ENCODE peak calls at places on chromosomes 16 and 17, in seven cellular contexts. E, T, K, U, A, W and I are unnamed samples.

GRCh38 chr16:1772362-1772907 is at the start of gene EME2:
- DNase-seq in E (no peak), T (no peak), K (no peak), U (no peak), A (no peak), W (no peak), I (no peak)

GRCh38 chr17:19753049-19753444 is 4.9 kb upstream of the ALDH3A1 start:
- DNase-seq in E (no peak), T (peak), K (no peak), U (no peak), A (peak), W (peak), I (no peak)

GRCh38 chr16:77873066-77873465 is 84.7 kb downstream of the VAT1L start:
- DNase-seq in E (no peak), T (no peak), K (no peak), U (no peak), A (no peak), W (no peak), I (no peak)

GRCh38 chr17:28055546-28056275 is 13.2 kb downstream of the NLK start:
- DNase-seq in E (no peak), T (no peak), K (no peak), U (no peak), A (no peak), W (no peak), I (no peak)

GRCh38 chr17:8799001-8799850 is at the start of gene MFSD6L:
- DNase-seq in E (no peak), T (no peak), K (peak), U (peak), A (peak), W (peak), I (peak)

GRCh38 chr17:65243838-65244237 is 106.7 kb downstream of the RGS9 start:
- DNase-seq in E (no peak), T (peak), K (no peak), U (no peak), A (no peak), W (no peak), I (no peak)

GRCh38 chr17:19386276-19386863 is 620 bp downstream of the MFAP4 start:
- DNase-seq in E (no peak), T (no peak), K (no peak), U (no peak), A (peak), W (peak), I (no peak)

GRCh38 chr16:56423584-56424403 is 1.6 kb downstream of the AMFR start:
- DNase-seq in E (no peak), T (peak), K (no peak), U (no peak), A (no peak), W (no peak), I (no peak)

GRCh38 chr17:27244481-27245223 is 49.3 kb upstream of the WSB1 start:
- DNase-seq in E (no peak), T (peak), K (peak), U (no peak), A (peak), W (no peak), I (no peak)

GRCh38 chr16:86604436-86605220 is 26.3 kb downstream of the FOXL1 start:
- DNase-seq in E (no peak), T (no peak), K (no peak), U (no peak), A (no peak), W (no peak), I (no peak)

GRCh38 chr17:41419712-41420111 is 4.7 kb downstream of the KRT37 start:
- DNase-seq in E (no peak), T (no peak), K (no peak), U (no peak), A (no peak), W (no peak), I (no peak)

GRCh38 chr16:11684231-11685025 is 16.2 kb downstream of the SNN start:
- DNase-seq in E (no peak), T (no peak), K (no peak), U (no peak), A (no peak), W (no peak), I (no peak)

GRCh38 chr17:43734376-43734775 is 24.2 kb downstream of the SOST start:
- DNase-seq in E (no peak), T (no peak), K (no peak), U (no peak), A (no peak), W (no peak), I (no peak)

GRCh38 chr17:59846391-59847165 is 46.2 kb downstream of the TUBD1 start:
- DNase-seq in E (no peak), T (peak), K (no peak), U (no peak), A (peak), W (peak), I (no peak)

GRCh38 chr17:50222922-50223321 is 21.5 kb upstream of the COL1A1 start:
- DNase-seq in E (no peak), T (no peak), K (no peak), U (no peak), A (no peak), W (no peak), I (no peak)

GRCh38 chr17:29180788-29181160 is 576 bp upstream of the MYO18A start:
- DNase-seq in E (no peak), T (no peak), K (no peak), U (no peak), A (no peak), W (no peak), I (no peak)

GRCh38 chr17:21005803-21006202 is 37.0 kb downstream of the USP22 start:
- DNase-seq in E (no peak), T (no peak), K (no peak), U (no peak), A (no peak), W (no peak), I (no peak)

GRCh38 chr16:9094008-9094846 is 2.8 kb downstream of the HAPSTR1 start:
- DNase-seq in E (no peak), T (no peak), K (no peak), U (no peak), A (no peak), W (no peak), I (no peak)

GRCh38 chr17:55722742-55723487 is at the start of gene TMEM100:
- DNase-seq in E (no peak), T (peak), K (no peak), U (no peak), A (peak), W (no peak), I (no peak)

GRCh38 chr17:3627768-3628167 is 8.3 kb downstream of the SHPK start:
- DNase-seq in E (no peak), T (no peak), K (no peak), U (no peak), A (no peak), W (no peak), I (no peak)

GRCh38 chr17:55806745-55807466 is 56.1 kb downstream of the PCTP start:
- DNase-seq in E (no peak), T (no peak), K (no peak), U (no peak), A (no peak), W (no peak), I (no peak)

GRCh38 chr17:17018021-17018441 is 24.2 kb upstream of the MPRIP start:
- DNase-seq in E (no peak), T (no peak), K (no peak), U (no peak), A (no peak), W (no peak), I (no peak)

GRCh38 chr16:73019456-73020362 is 28.2 kb downstream of the ZFHX3 start:
- DNase-seq in E (no peak), T (peak), K (no peak), U (peak), A (peak), W (no peak), I (no peak)

GRCh38 chr16:71424626-71425025 is 17.2 kb downstream of the TLE7 start:
- DNase-seq in E (no peak), T (no peak), K (no peak), U (no peak), A (no peak), W (no peak), I (no peak)

GRCh38 chr17:56149266-56150036 is 3.8 kb upstream of the ANKFN1 start:
- DNase-seq in E (no peak), T (no peak), K (no peak), U (no peak), A (no peak), W (no peak), I (no peak)

GRCh38 chr16:57994778-57995177 is 5.7 kb downstream of the ZNF319 start:
- DNase-seq in E (peak), T (no peak), K (peak), U (peak), A (no peak), W (peak), I (no peak)
- TF ChIP-seq CTCF in E (peak), T (peak), K (no peak), U (peak), A (peak), W (no peak), I (no peak)

GRCh38 chr16:62038646-62039045 is 2.4 kb upstream of the CDH8 start:
- DNase-seq in E (no peak), T (no peak), K (no peak), U (no peak), A (no peak), W (no peak), I (no peak)

GRCh38 chr16:62036807-62037135 is 533 bp upstream of the CDH8 start:
- DNase-seq in E (no peak), T (no peak), K (peak), U (peak), A (no peak), W (no peak), I (no peak)

GRCh38 chr16:62038225-62038624 is 2.0 kb upstream of the CDH8 start:
- DNase-seq in E (no peak), T (no peak), K (no peak), U (no peak), A (no peak), W (no peak), I (no peak)

GRCh38 chr16:62036101-62036806 is at the start of gene CDH8:
- DNase-seq in E (no peak), T (no peak), K (peak), U (peak), A (no peak), W (no peak), I (peak)

GRCh38 chr16:62041401-62041800 is 5.2 kb upstream of the CDH8 start:
- DNase-seq in E (no peak), T (no peak), K (peak), U (peak), A (no peak), W (no peak), I (no peak)
- TF ChIP-seq CTCF in E (peak), T (no peak), K (peak), U (peak), A (no peak), W (no peak), I (no peak)

GRCh38 chr17:7444682-7445010 is 215 bp upstream of the CHRNB1 start:
- DNase-seq in E (no peak), T (no peak), K (no peak), U (no peak), A (no peak), W (no peak), I (no peak)

GRCh38 chr17:7446669-7447068 is 1.8 kb downstream of the CHRNB1 start:
- DNase-seq in E (no peak), T (no peak), K (peak), U (no peak), A (no peak), W (no peak), I (no peak)

GRCh38 chr17:7442142-7442541 is 2.7 kb upstream of the CHRNB1 start:
- DNase-seq in E (no peak), T (no peak), K (no peak), U (no peak), A (no peak), W (no peak), I (no peak)

GRCh38 chr17:7443499-7444485 is 1.1 kb upstream of the CHRNB1 start:
- DNase-seq in E (no peak), T (peak), K (no peak), U (no peak), A (no peak), W (no peak), I (no peak)

GRCh38 chr17:7445011-7445927 is at the start of gene CHRNB1:
- DNase-seq in E (no peak), T (peak), K (peak), U (peak), A (peak), W (peak), I (no peak)
- TF ChIP-seq CTCF in E (no peak), T (no peak), K (no peak), U (no peak), A (peak), W (no peak), I (no peak)

GRCh38 chr17:81582769-81583168 is 30.6 kb upstream of the FAAP100 start:
- DNase-seq in E (no peak), T (no peak), K (no peak), U (no peak), A (no peak), W (no peak), I (no peak)
- TF ChIP-seq CTCF in E (no peak), T (no peak), K (no peak), U (no peak), A (no peak), W (no peak), I (no peak)

GRCh38 chr17:45376171-45376564 is 56.5 kb downstream of the ARHGAP27 start:
- DNase-seq in E (no peak), T (no peak), K (no peak), U (no peak), A (no peak), W (no peak), I (no peak)
- TF ChIP-seq CTCF in E (no peak), T (no peak), K (no peak), U (no peak), A (no peak), W (no peak), I (no peak)